ENCODE peak calls at places on chromosomes 7 and 10, in four cellular contexts. X is K562, Z is HepG2, G is H1. I is an unnamed sample.
A peak's percentile ranks its signal among the peaks of the same experiment; 100 is the strongest.

GRCh38 chr10:109877546-109877945 is 45.8 kb downstream of the XPNPEP1 start:
- DNase-seq in X (no peak), Z (no peak), G (no peak), I (no peak)

GRCh38 chr10:44627591-44628354 is 242.9 kb upstream of the CXCL12 start:
- DNase-seq in X (no peak), Z (no peak), G (no peak), I (no peak)

GRCh38 chr10:112919721-112920120 is 30.3 kb upstream of the TCF7L2 start:
- DNase-seq in X (no peak), Z (no peak), G (no peak), I (peak; percentile 41)

GRCh38 chr7:75663302-75663907 is 75.3 kb downstream of the HIP1 start:
- DNase-seq in X (peak; percentile 90), Z (no peak), G (no peak), I (no peak)

GRCh38 chr10:86966008-86966654 is 2.2 kb upstream of the ADIRF start:
- DNase-seq in X (no peak), Z (no peak), G (no peak), I (no peak)

GRCh38 chr10:117382831-117383230 is 7.6 kb upstream of the PDZD8 start:
- DNase-seq in X (no peak), Z (no peak), G (no peak), I (no peak)

GRCh38 chr10:111890046-111890445 is 293.5 kb downstream of the GPAM start:
- DNase-seq in X (no peak), Z (no peak), G (no peak), I (no peak)

GRCh38 chr7:159094919-159095915 is 49.5 kb downstream of the VIPR2 start:
- DNase-seq in X (no peak), Z (no peak), G (no peak), I (no peak)

GRCh38 chr7:37337522-37337921 is 111.1 kb downstream of the ELMO1 start:
- DNase-seq in X (no peak), Z (no peak), G (no peak), I (no peak)

GRCh38 chr10:75137533-75138438 is 26.3 kb downstream of the SAMD8 start:
- DNase-seq in X (peak; percentile 87), Z (no peak), G (no peak), I (peak; percentile 16)

GRCh38 chr7:1886361-1887064 is 216.4 kb downstream of the ELFN1 start:
- DNase-seq in X (no peak), Z (no peak), G (no peak), I (no peak)

GRCh38 chr7:95636140-95636539 is 39.8 kb upstream of the PDK4 start:
- DNase-seq in X (no peak), Z (no peak), G (no peak), I (no peak)

GRCh38 chr7:31099451-31100444 is 47.6 kb downstream of the ADCYAP1R1 start:
- DNase-seq in X (no peak), Z (no peak), G (no peak), I (no peak)
- TF ChIP-seq HDAC2 in X (no peak), Z (no peak), G (no peak), I (no peak)

GRCh38 chr10:8128511-8128910 is 74.0 kb downstream of the GATA3 start:
- DNase-seq in X (no peak), Z (no peak), G (no peak), I (no peak)

GRCh38 chr10:8129438-8129837 is 75.0 kb downstream of the GATA3 start:
- DNase-seq in X (no peak), Z (no peak), G (no peak), I (no peak)

GRCh38 chr10:8133146-8133545 is 78.7 kb downstream of the GATA3 start:
- DNase-seq in X (no peak), Z (no peak), G (no peak), I (no peak)

GRCh38 chr10:8136745-8137144 is 82.3 kb downstream of the GATA3 start:
- DNase-seq in X (no peak), Z (no peak), G (no peak), I (no peak)

GRCh38 chr10:8130973-8131911 is 76.8 kb downstream of the GATA3 start:
- DNase-seq in X (no peak), Z (no peak), G (no peak), I (peak; percentile 36)
- TF ChIP-seq HDAC2 in X (no peak), Z (no peak), G (no peak), I (no peak)

GRCh38 chr10:63057509-63057908 is 75.6 kb upstream of the NRBF2 start:
- DNase-seq in X (no peak), Z (no peak), G (peak; percentile 53), I (no peak)

GRCh38 chr10:63058236-63058635 is 74.9 kb upstream of the NRBF2 start:
- DNase-seq in X (no peak), Z (no peak), G (no peak), I (no peak)

GRCh38 chr10:63052083-63052482 is 81.0 kb upstream of the NRBF2 start:
- DNase-seq in X (no peak), Z (no peak), G (no peak), I (no peak)

GRCh38 chr10:63054889-63055606 is 78.1 kb upstream of the NRBF2 start:
- DNase-seq in X (no peak), Z (no peak), G (no peak), I (no peak)

GRCh38 chr10:63055705-63056104 is 77.4 kb upstream of the NRBF2 start:
- DNase-seq in X (no peak), Z (no peak), G (no peak), I (no peak)
- TF ChIP-seq HDAC2 in X (no peak), Z (no peak), G (no peak), I (no peak)

DNA sequence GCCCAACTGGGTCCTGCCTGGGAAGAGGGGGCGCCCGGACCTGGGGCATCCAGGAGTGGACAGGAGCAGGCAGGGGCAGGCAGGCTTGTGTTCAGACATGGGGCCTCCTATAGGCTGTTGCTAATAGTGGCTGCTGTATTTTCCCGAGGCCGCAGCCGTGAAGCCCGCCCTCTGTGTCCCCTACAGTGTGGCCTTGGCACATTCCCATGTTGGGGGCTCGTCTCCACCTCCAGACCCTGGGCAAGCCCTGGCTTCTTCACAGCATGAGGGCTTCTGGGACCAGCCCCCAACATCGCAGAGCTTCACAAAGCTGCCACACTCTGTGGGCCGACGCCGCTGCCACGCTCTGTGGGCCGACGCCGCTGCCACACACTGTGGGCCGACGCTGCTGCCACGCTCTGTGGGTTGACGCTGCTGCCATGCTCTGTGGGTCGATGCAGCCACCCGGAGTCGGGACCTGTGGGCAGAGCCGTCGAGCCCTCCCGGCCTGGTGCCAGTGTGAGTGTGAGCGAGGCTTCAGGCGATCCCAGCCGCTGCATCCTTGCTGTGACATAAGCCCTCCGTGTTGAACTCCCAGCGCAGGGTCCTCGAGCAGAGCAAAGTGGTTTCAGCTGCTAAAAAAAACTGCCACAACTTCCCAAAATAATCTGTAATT is 109.0 kb downstream of the INPP5A start:
- DNase-seq in X (no peak), Z (no peak), G (no peak), I (no peak)
- TF ChIP-seq HDAC2 in X (no peak), Z (no peak), G (no peak), I (no peak)

DNA sequence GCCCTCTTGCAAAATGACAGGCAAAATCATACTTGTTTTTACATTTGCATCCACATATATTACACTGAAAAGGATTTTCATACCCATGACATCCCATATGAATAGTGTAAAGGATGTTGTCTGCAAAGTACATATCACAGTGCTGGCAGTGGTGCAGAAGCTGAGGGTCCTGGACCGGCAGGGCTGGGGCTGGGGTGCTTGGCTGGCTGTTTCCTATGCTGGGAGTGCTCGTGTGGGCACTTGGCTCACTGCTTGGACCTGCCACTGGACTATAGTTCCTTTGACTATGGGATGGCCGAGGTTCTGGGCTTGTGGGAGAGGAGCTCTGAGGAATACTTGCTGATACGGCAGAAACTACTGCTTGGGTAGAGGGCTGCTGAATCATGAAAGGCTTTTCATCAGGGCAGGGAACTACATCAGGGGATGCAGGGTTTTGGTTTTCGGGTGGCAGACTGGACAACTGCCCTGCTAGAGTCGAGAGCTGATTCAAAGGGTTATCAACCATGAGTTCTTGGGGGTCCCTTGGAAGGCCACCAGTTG is 13.7 kb downstream of the PSTK start:
- DNase-seq in X (no peak), Z (no peak), G (no peak), I (no peak)
- TF ChIP-seq HDAC2 in X (no peak), Z (no peak), G (no peak), I (no peak)

GRCh38 chr7:91800389-91800788 is 80.1 kb downstream of the MTERF1 start:
- DNase-seq in X (no peak), Z (no peak), G (no peak), I (no peak)
- TF ChIP-seq HDAC2 in X (no peak), Z (no peak), G (no peak), I (no peak)